ENCODE peak calls at places on chromosomes 5 and 9, in four cellular contexts. B is cardiac fibroblast, F is lung, P is upper lobe of left lung. L is an unnamed sample.

GRCh38 chr5:58974083-58974482 is 391.2 kb downstream of the RAB3C start:
- DNase-seq in B (no peak), F (no peak), P (no peak), L (no peak)

GRCh38 chr9:134605351-134605968 is 36.1 kb upstream of the COL5A1 start:
- DNase-seq in F (peak), P (no peak), B (no peak), L (no peak)

GRCh38 chr5:141695627-141696180 is 13.7 kb upstream of the ARAP3 start:
- DNase-seq in F (no peak), P (peak), B (no peak), L (no peak)

GRCh38 chr9:83544002-83544698 is 5.9 kb upstream of the FRMD3 start:
- DNase-seq in P (peak), B (peak), F (no peak), L (no peak)

GRCh38 chr9:2676466-2676865 is 40.8 kb upstream of the KCNV2 start:
- DNase-seq in F (no peak), P (no peak), B (no peak), L (no peak)

GRCh38 chr9:34590376-34591090 is 1.0 kb upstream of the CNTFR start:
- DNase-seq in F (no peak), P (no peak), B (peak), L (no peak)

GRCh38 chr9:76510041-76510440 is 51.1 kb downstream of the GCNT1 start:
- DNase-seq in P (no peak), B (peak), F (no peak), L (no peak)

GRCh38 chr5:132655821-132656773 is 1.9 kb upstream of the IL13 start:
- DNase-seq in F (no peak), B (peak), P (no peak), L (no peak)

GRCh38 chr9:95764920-95765319 is 110.6 kb upstream of the ERCC6L2 start:
- DNase-seq in B (no peak), P (no peak), F (no peak), L (no peak)

GRCh38 chr5:91077623-91078022 is 305.5 kb downstream of the ARRDC3 start:
- DNase-seq in B (no peak), F (no peak), P (no peak), L (no peak)

GRCh38 chr5:16844952-16845351 is 91.1 kb downstream of the MYO10 start:
- DNase-seq in B (no peak), F (no peak), P (no peak), L (no peak)
- TF ChIP-seq CTCF in B (no peak), F (no peak), P (no peak), L (no peak)

GRCh38 chr9:133353548-133353947 is 2.7 kb downstream of the SURF1 start:
- DNase-seq in P (no peak), F (no peak), B (no peak), L (no peak)

GRCh38 chr9:133354766-133355165 is 1.5 kb downstream of the SURF1 start:
- DNase-seq in B (no peak), F (no peak), P (no peak), L (no peak)

GRCh38 chr9:133357656-133358055 is 1.3 kb downstream of the SURF2 start:
- DNase-seq in B (no peak), P (no peak), F (no peak), L (no peak)

GRCh38 chr9:133356391-133357091 is at the start of the genes SURF1 and SURF2:
- DNase-seq in B (peak), F (peak), P (peak), L (peak)

GRCh38 chr9:133355881-133356357 is 368 bp downstream of the SURF1 start:
- DNase-seq in F (no peak), P (no peak), B (peak), L (no peak)
- TF ChIP-seq CTCF in F (no peak), P (no peak), B (no peak), L (no peak)

GRCh38 chr5:164958688-164959087 is 1453.3 kb downstream of the MAT2B start:
- DNase-seq in F (no peak), B (no peak), P (no peak), L (no peak)
- TF ChIP-seq CTCF in F (no peak), B (no peak), P (no peak), L (no peak)

GRCh38 chr5:145681686-145682085 is 153.5 kb downstream of the PRELID2 start:
- DNase-seq in F (peak), B (peak), P (peak), L (no peak)

GRCh38 chr5:145681216-145681615 is 153.9 kb downstream of the PRELID2 start:
- DNase-seq in F (no peak), B (no peak), P (no peak), L (no peak)

GRCh38 chr5:145680744-145681143 is 154.4 kb downstream of the PRELID2 start:
- DNase-seq in P (no peak), F (no peak), B (no peak), L (no peak)

GRCh38 chr5:145678255-145678654 is 156.9 kb downstream of the PRELID2 start:
- DNase-seq in B (no peak), F (no peak), P (no peak), L (no peak)

GRCh38 chr5:145680169-145680568 is 155.0 kb downstream of the PRELID2 start:
- DNase-seq in P (no peak), B (no peak), F (no peak), L (no peak)
- TF ChIP-seq CTCF in P (no peak), B (peak), F (no peak), L (no peak)

GRCh38 chr5:37838152-37838932 is 1.5 kb downstream of the GDNF start:
- DNase-seq in P (no peak), B (peak), F (no peak), L (no peak)

GRCh38 chr5:37838933-37839341 is 904 bp downstream of the GDNF start:
- DNase-seq in B (peak), P (no peak), F (no peak), L (no peak)

GRCh38 chr5:37835400-37835973 is 4.4 kb downstream of the GDNF start:
- DNase-seq in P (no peak), B (peak), F (no peak), L (no peak)

GRCh38 chr5:37836173-37837100 is 3.4 kb downstream of the GDNF start:
- DNase-seq in B (peak), F (no peak), P (no peak), L (no peak)

DNA sequence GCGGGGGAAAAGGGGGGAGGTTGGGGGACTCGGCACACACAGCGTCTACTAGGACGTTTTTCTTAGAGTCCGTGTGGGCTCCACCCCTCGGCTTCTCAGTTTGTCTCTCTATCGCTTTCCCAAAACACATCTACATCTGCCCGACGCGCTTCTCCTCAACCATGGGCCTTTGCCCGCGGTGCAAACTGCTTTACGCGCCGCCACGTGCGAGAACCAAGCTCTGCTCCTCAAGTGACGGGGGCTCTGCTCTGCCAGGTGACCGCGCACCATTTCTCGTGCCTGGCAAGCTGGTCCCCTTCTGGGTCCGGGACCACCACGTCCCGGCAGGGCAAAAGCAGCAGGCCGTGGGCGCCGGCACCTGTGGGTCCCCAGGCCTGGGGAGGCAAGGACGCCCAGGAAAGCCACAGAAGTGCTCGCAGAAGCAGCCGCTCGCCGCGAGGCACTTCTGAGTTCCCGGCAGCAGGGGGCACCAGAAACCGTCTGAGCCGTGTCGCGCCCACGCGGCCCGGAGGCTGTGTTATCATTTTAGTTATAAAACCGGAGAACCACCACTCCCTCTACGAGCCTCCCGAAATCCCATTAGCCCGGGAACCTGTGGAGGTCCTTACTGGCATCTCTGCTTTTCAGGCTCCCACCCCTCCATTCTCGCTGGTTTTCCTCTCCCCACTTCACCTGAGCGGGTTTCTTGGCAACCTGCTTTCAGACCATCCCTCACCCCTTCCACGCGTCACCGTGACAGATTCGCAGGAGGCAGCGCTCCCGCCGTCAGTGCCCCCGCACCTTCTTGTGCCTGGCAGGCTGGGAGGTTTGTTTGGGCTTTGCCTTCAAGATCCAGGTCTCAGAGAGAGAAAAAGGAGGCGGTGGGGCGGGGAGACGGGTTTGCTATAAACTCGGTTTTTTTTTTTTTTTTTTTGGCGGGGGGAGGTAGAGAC is 2.5 kb downstream of the GDNF start:
- DNase-seq in P (peak), B (peak), F (peak), L (no peak)
- TF ChIP-seq CTCF in P (no peak), B (peak), F (peak), L (no peak)

DNA sequence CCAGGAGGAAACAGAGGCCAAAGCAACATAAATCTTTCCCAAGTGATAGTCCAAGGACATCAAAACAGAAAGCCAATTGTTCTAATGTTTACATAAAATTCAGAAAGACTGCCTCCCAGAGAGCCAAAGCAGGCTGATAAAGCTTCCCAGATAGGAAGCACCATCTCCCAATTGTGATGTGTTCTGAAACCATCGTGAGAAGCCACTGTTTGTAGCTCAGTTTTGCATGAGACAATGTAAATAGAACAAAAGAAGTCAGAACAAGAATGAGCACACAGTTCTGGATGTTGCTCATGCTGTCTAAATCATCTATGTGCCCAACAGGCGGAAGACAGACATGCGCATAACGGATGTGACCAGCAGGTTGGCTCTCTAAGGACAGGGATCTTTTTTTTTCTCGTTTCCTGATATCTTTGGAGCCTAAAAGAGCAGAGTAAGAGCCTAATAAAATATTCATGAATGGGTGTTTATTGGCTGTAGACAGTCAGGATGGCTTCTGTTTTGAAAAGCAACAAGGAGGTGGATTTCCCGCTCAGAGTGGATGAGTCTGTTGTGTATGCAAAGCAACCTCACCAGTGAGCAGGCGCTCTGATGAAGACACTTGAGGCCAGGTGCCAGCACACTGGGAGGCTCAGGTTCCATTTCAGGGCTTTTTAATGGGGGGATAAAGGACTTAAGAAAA is 113.6 kb downstream of the GNA14 start:
- DNase-seq in P (no peak), F (no peak), B (peak), L (no peak)
- TF ChIP-seq CTCF in P (no peak), F (no peak), B (no peak), L (no peak)

GRCh38 chr5:84445049-84445685 is 60.5 kb upstream of the EDIL3 start:
- DNase-seq in P (no peak), B (no peak), F (no peak), L (no peak)

GRCh38 chr5:84453405-84453804 is 68.7 kb upstream of the EDIL3 start:
- DNase-seq in F (no peak), P (no peak), B (no peak), L (no peak)

GRCh38 chr5:84450617-84451414 is 66.1 kb upstream of the EDIL3 start:
- DNase-seq in F (no peak), B (peak), P (no peak), L (no peak)
- TF ChIP-seq CTCF in F (no peak), B (peak), P (peak), L (no peak)

DNA sequence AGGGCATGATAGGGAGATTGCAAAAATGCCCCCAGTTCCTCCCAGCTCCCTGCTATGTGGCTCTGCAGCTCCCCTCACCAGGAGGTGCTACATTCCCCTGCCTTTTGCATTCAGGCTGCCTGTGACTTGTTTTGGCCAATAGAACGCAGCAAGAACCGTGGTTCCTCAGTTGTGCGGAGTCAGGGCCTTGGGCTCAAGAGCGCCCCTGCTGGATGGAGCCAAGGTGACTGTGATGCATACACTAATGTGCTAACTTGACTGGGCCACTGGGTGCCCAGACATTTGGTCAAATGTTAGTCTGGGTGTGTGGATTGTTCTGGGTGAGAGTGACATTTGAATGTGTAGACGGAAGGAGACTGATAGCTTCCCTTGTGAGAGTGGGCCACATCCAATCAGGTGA is 123.3 kb upstream of the MVB12B start:
- DNase-seq in P (no peak), F (no peak), B (no peak), L (no peak)
- TF ChIP-seq CTCF in P (no peak), F (no peak), B (no peak), L (no peak)

L was measured in natural killer cell.